ENCODE peak calls at places on chromosomes 16 and 17, in four cellular contexts. Z is body of pancreas, I is colonic mucosa, U is heart left ventricle. D is an unnamed sample.

GRCh38 chr17:43534909-43535308 is 11.2 kb downstream of the ETV4 start:
- DNase-seq in Z (no peak), I (no peak), U (no peak), D (no peak)

GRCh38 chr16:11875721-11876120 is 24.4 kb upstream of the RSL1D1 start:
- DNase-seq in Z (no peak), I (no peak), U (no peak), D (no peak)

GRCh38 chr17:57045868-57046671 is 39.0 kb upstream of the AKAP1 start:
- DNase-seq in Z (peak), I (no peak), U (peak), D (no peak)

GRCh38 chr17:68963958-68964357 is 8.8 kb upstream of the ABCA8 start:
- DNase-seq in Z (no peak), I (no peak), U (peak), D (peak)

GRCh38 chr17:65170839-65171238 is 33.7 kb downstream of the RGS9 start:
- DNase-seq in Z (peak), I (no peak), U (peak), D (no peak)

GRCh38 chr16:359067-359763 is 6.7 kb upstream of the AXIN1 start:
- DNase-seq in Z (no peak), I (no peak), U (peak), D (no peak)

GRCh38 chr16:67390816-67391423 is 2.4 kb downstream of the TPPP3 start:
- DNase-seq in Z (no peak), I (no peak), U (no peak), D (no peak)

GRCh38 chr16:89823087-89823823 is 5.0 kb upstream of the SPIRE2 start:
- DNase-seq in Z (no peak), I (no peak), U (no peak), D (no peak)

GRCh38 chr17:55348749-55349354 is 72.8 kb downstream of the MMD start:
- DNase-seq in Z (peak), I (peak), U (peak), D (peak)

GRCh38 chr17:57694051-57694450 is 51.0 kb downstream of the CCDC182 start:
- DNase-seq in Z (no peak), I (no peak), U (no peak), D (no peak)

GRCh38 chr17:72267601-72268000 is 146.8 kb downstream of the SOX9 start:
- DNase-seq in Z (no peak), I (no peak), U (no peak), D (no peak)

GRCh38 chr17:79968116-79968515 is 67.6 kb downstream of the TBC1D16 start:
- DNase-seq in Z (no peak), I (no peak), U (no peak), D (no peak)

GRCh38 chr17:45895969-45896793 is 1.8 kb downstream of the MAPT start:
- DNase-seq in Z (no peak), I (no peak), U (no peak), D (peak)

GRCh38 chr17:45900136-45900535 is 5.8 kb downstream of the MAPT start:
- DNase-seq in Z (no peak), I (no peak), U (no peak), D (no peak)

GRCh38 chr17:45894022-45894784 is at the start of gene MAPT:
- DNase-seq in Z (peak), I (peak), U (peak), D (peak)

GRCh38 chr17:45895304-45895968 is 1.1 kb downstream of the MAPT start:
- DNase-seq in Z (peak), I (no peak), U (no peak), D (peak)

DNA sequence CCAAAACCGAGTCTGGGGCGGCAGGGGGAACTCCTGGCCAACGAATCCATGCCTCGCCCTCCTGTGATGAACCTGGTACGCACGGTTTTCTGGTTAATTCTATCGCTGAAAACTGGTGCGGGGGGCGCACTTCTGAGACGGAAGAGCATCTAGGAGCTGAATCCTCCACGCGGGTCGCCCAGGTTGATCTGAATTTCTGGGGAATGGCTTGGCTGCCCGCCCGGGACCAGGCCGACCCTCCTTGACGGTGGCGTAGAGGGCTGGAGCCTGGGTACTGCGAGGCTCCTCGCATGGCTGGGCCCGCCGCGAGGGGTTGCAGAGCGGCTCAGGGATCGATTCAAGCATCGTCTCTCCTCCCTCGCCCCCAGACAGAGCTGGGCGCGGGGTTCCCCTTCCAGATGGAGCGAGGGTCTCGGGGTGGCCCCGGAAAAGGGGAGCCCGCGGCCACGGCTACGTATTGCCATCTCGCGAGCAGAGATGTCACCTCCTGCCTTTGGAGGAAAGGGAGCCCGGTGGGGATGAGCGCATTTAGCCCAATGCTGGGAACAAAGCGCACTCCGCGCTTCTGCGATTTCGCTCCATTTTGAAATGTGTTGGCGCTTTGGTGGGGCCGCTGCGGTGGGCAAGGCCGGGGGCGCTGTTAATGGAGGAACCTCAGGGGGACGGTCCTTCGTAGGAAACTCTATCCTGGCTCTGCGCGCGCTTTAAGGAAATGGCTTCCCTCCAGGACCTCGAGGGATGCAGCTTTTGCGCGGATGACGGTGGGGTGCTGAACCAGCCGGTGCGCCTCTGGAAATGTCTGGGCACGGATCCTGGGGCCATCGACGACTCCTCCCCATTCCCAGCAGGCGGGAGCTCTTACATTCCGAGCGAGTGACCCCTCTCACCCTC is 2.7 kb downstream of the MAPT start:
- DNase-seq in Z (no peak), I (no peak), U (no peak), D (no peak)
- H3K4me3 ChIP-seq in Z (no peak), I (no peak), U (peak), D (no peak)

GRCh38 chr16:21614896-21615295 is 15.5 kb downstream of the METTL9 start:
- DNase-seq in Z (no peak), I (no peak), U (no peak), D (no peak)
- TF ChIP-seq CTCF in Z (no peak), I (no peak), U (no peak), D (peak)

GRCh38 chr16:68646948-68647659 is 2.0 kb downstream of the CDH3 start:
- DNase-seq in Z (no peak), I (no peak), U (no peak), D (no peak)

GRCh38 chr16:68644715-68645493 is at the start of gene CDH3:
- DNase-seq in Z (peak), I (peak), U (no peak), D (peak)

GRCh38 chr16:68644303-68644702 is 807 bp upstream of the CDH3 start:
- DNase-seq in Z (no peak), I (peak), U (no peak), D (no peak)

GRCh38 chr16:68643847-68644246 is 1.3 kb upstream of the CDH3 start:
- DNase-seq in Z (no peak), I (no peak), U (no peak), D (no peak)

GRCh38 chr16:68645494-68646388 is 631 bp downstream of the CDH3 start:
- DNase-seq in Z (peak), I (peak), U (no peak), D (no peak)
- H3K4me3 ChIP-seq in Z (peak), I (peak), U (no peak), D (no peak)

DNA sequence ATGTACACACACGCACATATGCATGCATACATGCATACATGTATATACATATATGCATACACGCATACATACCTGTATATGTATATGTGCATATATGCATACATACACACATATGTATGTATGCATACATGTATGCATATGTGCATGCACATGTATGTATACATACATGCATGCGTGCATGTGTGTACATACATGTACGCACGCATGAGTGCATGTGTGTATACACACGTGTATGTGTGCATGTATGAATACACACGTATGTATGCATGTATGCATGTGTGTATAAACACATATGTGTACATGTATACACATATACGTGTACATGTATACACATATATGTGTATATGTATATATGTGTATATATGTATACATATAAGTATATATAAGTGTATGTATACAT is 28.5 kb upstream of the DLX3 start:
- DNase-seq in Z (no peak), I (no peak), U (no peak), D (no peak)
- TF ChIP-seq CTCF in Z (no peak), I (no peak), U (no peak), D (no peak)

DNA sequence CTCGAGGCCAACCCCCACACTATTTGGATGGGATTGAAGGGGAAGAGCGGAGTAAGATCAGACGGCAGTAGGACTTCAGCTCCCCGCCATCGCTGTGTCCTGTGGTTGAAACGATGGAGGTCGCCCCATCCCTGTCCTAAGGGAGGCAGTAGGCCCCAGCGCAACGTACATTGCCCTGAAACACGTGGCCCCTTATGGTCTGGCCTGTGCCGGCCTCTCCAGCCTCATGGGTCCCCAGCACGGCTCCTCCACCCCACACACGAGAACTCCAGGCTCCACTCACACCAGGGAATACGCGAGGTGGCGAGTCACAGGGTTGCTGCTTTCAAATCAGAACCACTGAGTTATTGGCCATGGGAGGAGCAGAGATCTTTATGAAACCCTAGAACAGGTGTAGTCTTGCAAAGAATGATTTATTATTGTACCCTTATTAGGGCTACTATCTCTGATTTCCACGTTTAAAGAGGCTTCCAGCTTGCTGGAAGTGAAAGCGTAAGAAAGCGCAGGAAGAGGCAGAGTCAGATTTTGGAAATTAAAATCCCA is 669 bp upstream of the DCTPP1 start:
- DNase-seq in Z (no peak), I (no peak), U (no peak), D (no peak)
- H3K4me3 ChIP-seq in Z (no peak), I (peak), U (peak), D (peak)

DNA sequence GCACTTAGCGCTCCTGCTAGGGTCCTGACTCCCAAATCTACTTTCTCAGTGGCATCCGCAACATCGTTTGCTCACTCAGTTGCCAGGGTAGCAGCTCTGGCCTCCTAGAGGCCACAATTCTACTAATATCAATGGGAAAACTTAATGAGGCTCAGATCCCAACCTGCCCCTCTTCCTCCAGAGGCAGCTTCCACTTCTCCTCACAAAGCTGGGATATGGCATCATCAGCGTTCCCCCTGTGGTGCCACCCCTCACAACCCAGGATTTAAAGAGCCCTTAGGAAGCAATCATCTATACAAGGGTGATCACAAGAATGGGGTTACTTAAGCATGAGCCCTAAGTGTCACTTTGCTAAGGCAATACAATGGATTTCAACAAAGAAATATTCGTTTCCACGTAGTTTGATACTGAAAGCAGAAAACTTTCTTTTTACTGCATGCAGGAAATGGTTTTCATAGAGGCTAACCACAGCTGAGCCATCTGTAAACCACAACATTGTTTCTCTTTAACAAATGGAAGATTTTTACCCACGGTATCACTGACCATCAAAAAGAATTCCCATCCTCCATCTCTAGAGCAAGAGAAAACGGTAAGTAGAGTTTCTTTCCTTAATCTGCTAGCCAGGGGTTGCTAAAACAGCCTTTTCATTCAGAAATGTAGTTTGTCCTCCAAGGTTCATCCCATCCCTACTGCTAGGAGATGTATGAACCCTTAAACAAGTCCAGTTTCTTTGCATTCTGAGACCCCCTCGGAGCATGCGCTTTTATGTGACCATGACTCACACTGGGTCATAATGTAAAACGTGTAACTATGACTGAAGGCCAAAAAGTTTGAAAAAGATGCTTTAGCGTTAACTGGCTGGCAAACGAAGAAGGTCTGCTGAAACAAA is 68.3 kb upstream of the BCAR1 start:
- DNase-seq in Z (no peak), I (no peak), U (no peak), D (peak)
- TF ChIP-seq CTCF in Z (no peak), I (no peak), U (no peak), D (no peak)

DNA sequence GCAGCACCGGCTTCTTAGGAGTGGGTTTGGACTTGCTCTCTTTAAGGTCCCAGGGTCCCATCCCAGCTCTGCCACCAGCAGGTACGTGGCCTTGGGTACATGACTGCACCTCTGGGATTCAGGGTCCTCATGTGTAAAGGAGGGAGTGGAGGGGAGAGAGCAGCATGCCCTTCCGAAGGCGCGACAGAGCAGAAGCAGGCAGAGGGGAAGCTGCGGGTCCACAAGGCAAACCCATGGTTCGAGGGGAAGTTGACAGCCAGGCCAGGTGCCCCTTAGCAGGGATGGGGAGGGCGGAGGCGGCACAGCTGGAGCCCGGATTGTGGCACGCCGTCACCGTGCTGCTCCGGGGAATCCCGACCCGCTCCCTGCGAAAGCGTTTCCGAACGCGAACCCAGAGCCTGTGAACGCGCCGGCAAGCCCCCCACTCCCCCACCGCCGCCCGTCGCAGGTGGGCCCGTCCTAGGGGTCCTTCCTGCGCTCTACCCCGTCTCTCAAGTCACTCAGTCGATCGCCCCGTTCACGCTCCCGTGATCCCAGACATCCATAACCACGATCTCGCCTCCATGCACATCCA is 4.1 kb upstream of the TBX2 start:
- DNase-seq in Z (no peak), I (no peak), U (no peak), D (no peak)
- H3K4me3 ChIP-seq in Z (no peak), I (no peak), U (peak), D (peak)